ENCODE peak calls at places on chromosome 3, in nine cellular contexts. U is mammary epithelial cell, G is tibial artery, X is MM.1S, I is cardiac fibroblast, E is WTC11, J is fibroblast of lung, K is PC-3, S is Calu3. N is an unnamed sample.

GRCh38 chr3:39267631-39268553 is 11.9 kb downstream of the CX3CR1 start:
- DNase-seq in U (no peak), G (no peak), X (no peak), I (no peak), E (no peak), J (no peak), K (no peak), S (no peak), N (no peak)

GRCh38 chr3:168591587-168591986 is 495.9 kb upstream of the GOLIM4 start:
- DNase-seq in U (no peak), G (no peak), X (no peak), I (no peak), E (no peak), J (no peak), K (no peak), S (no peak), N (no peak)

GRCh38 chr3:173465898-173466678 is 68.5 kb downstream of the NLGN1 start:
- DNase-seq in U (no peak), G (no peak), X (no peak), I (no peak), E (no peak), J (no peak), K (no peak), S (no peak), N (no peak)

GRCh38 chr3:134239538-134239937 is 11.1 kb downstream of the RYK start:
- DNase-seq in U (no peak), G (no peak), X (no peak), I (peak), E (no peak), J (no peak), K (peak), S (no peak), N (no peak)

GRCh38 chr3:23640472-23641146 is 165.1 kb upstream of the UBE2E1 start:
- DNase-seq in U (no peak), G (no peak), X (no peak), I (peak), E (no peak), J (no peak), K (no peak), S (no peak), N (no peak)

GRCh38 chr3:185362850-185363661 is at the start of gene MAP3K13:
- DNase-seq in U (peak), G (peak), X (peak), I (peak), E (peak), J (peak), K (peak), S (peak), N (peak)

GRCh38 chr3:171458857-171459129 is 1.4 kb downstream of the TNIK start:
- DNase-seq in U (no peak), G (no peak), X (no peak), I (no peak), E (peak), J (no peak), K (no peak), S (peak), N (peak)

GRCh38 chr3:27345959-27346865 is 23.0 kb downstream of the NEK10 start:
- DNase-seq in U (no peak), G (no peak), X (no peak), I (no peak), E (no peak), J (no peak), K (peak), S (no peak), N (no peak)

GRCh38 chr3:182703233-182703632 is 90.1 kb upstream of the ATP11B start:
- DNase-seq in U (no peak), G (no peak), X (no peak), I (no peak), E (no peak), J (no peak), K (no peak), S (no peak), N (no peak)

GRCh38 chr3:99503350-99503749 is 135.0 kb upstream of the COL8A1 start:
- DNase-seq in U (no peak), G (no peak), X (no peak), I (peak), E (no peak), J (peak), K (no peak), S (no peak), N (no peak)

GRCh38 chr3:89527736-89528335 is 420.4 kb downstream of the EPHA3 start:
- DNase-seq in U (no peak), G (no peak), X (no peak), I (no peak), E (no peak), J (no peak), K (no peak), S (no peak), N (no peak)

GRCh38 chr3:55060921-55061555 is 133.2 kb upstream of the LRTM1 start:
- DNase-seq in U (no peak), G (no peak), X (no peak), I (no peak), E (no peak), J (no peak), K (no peak), S (no peak), N (no peak)

GRCh38 chr3:146577662-146578061 is 27.5 kb downstream of the PLSCR5 start:
- DNase-seq in U (peak), G (no peak), X (peak), I (peak), E (no peak), J (peak), K (peak), S (peak), N (no peak)

GRCh38 chr3:167172377-167172776 is 207.7 kb downstream of the ZBBX start:
- DNase-seq in U (no peak), G (no peak), X (no peak), I (no peak), E (no peak), J (no peak), K (no peak), S (no peak), N (no peak)

GRCh38 chr3:103136621-103137020 is 701.8 kb downstream of the ZPLD1 start:
- DNase-seq in U (no peak), G (no peak), X (no peak), I (no peak), E (no peak), J (no peak), K (no peak), S (no peak), N (no peak)

GRCh38 chr3:171172070-171172469 is 145.6 kb upstream of the SLC2A2 start:
- DNase-seq in U (no peak), G (no peak), X (no peak), I (no peak), E (peak), J (no peak), K (peak), S (peak), N (no peak)

GRCh38 chr3:183664913-183665381 is 29.5 kb downstream of the KLHL24 start:
- DNase-seq in U (peak), G (no peak), X (no peak), I (peak), E (no peak), J (peak), K (peak), S (no peak), N (no peak)

GRCh38 chr3:50147447-50147846 is 7.7 kb upstream of the SEMA3F start:
- DNase-seq in U (no peak), G (no peak), X (no peak), I (no peak), E (no peak), J (no peak), K (no peak), S (no peak), N (no peak)

GRCh38 chr3:48595526-48596121 is 495 bp upstream of the COL7A1 start:
- DNase-seq in U (peak), G (peak), X (no peak), I (peak), E (peak), J (peak), K (peak), S (peak), N (no peak)

GRCh38 chr3:30542897-30543296 is 63.5 kb upstream of the TGFBR2 start:
- DNase-seq in U (no peak), G (no peak), X (no peak), I (no peak), E (no peak), J (no peak), K (no peak), S (no peak), N (no peak)

GRCh38 chr3:172405914-172406313 is 42.3 kb downstream of the GHSR start:
- DNase-seq in U (no peak), G (no peak), X (no peak), I (no peak), E (no peak), J (no peak), K (no peak), S (no peak), N (no peak)

GRCh38 chr3:54703906-54704305 is 224.0 kb downstream of the LRTM1 start:
- DNase-seq in U (no peak), G (no peak), X (no peak), I (no peak), E (no peak), J (no peak), K (no peak), S (no peak), N (no peak)

GRCh38 chr3:16203031-16203430 is 28.6 kb downstream of the GALNT15 start:
- DNase-seq in U (peak), G (no peak), X (no peak), I (peak), E (no peak), J (peak), K (peak), S (no peak), N (no peak)

GRCh38 chr3:71317749-71318458 is 265.6 kb downstream of the FOXP1 start:
- DNase-seq in U (no peak), G (no peak), X (no peak), I (no peak), E (no peak), J (peak), K (no peak), S (no peak), N (no peak)

GRCh38 chr3:15063656-15064286 is 1.3 kb downstream of the MRPS25 start:
- DNase-seq in U (no peak), G (no peak), X (no peak), I (no peak), E (no peak), J (no peak), K (no peak), S (no peak), N (no peak)

GRCh38 chr3:142353571-142353970 is 94.3 kb downstream of the XRN1 start:
- DNase-seq in U (no peak), G (no peak), X (no peak), I (peak), E (no peak), J (no peak), K (no peak), S (no peak), N (no peak)

DNA sequence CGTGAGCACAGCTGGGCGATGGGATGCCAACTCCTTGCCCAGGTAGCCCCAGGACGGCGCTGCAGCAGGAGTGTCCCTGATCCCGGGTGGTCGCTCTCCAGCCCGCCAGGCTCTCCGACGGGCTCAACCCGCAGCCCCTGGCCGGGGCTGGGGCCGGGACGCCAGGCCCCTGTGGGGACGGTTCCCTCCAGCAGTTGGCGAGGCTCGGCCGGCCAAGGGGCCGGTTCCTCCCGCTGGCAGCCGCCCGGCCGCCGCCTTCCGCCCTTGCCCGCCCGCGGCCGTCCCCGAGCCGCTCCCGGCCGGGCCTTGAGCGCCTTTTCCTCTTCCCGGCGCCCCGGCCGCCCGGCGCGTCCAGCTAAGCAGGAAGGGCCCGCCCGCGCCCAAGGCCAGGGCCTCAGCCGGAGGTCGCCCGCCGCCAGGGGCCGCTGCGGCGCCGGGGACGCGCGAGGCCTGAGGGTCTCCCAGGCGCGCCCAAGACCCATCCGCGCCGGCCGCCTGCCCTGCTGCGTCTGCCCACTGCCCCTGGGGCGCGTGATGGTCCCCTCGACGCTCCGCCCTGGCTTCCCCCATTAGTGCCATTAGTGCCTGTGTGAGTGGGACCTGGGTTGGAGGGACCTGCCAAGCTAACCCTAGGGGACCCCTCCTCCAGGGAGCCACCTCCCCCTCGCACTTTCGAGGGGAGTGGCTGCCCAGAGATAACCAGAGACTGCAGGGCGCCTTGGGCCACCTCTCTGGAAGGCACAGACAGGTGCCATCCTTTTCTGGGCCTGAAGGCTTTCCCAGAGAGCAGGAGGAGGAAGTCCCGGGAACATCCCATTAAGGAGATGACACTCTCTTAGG is 106.4 kb downstream of the FBLN2 start:
- DNase-seq in U (no peak), G (no peak), X (no peak), I (peak), E (peak), J (peak), K (peak), S (peak), N (peak)
- TF ChIP-seq CTCF in U (peak), G (peak), X (peak), I (no peak), E (peak), J (peak), K (peak), S (peak), N (peak)

DNA sequence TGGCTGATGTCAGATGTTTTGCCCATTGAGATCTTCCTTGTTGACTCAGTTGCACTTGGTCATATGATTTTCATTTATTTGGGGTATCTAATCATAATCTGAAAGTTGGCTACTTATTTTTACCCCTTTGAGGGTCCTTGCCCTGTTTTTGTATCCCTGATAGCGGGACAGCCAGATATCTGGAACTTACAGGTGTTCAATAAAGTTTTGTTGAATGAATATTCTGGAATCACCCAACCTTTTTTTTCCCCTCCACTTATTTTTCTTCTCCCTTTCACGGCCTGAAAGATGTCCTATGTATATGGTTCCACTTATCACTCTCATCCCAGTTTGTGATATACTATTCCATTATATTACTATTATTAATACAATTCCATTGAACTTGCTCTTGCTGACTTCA is 12.8 kb downstream of the CTNNB1 start:
- DNase-seq in U (no peak), G (no peak), X (no peak), I (no peak), E (no peak), J (no peak), K (no peak), S (no peak), N (no peak)
- TF ChIP-seq CTCF in U (no peak), G (no peak), X (no peak), I (no peak), E (no peak), J (no peak), K (no peak), S (no peak), N (no peak)

GRCh38 chr3:120280026-120280425 is 5.0 kb downstream of the GPR156 start:
- DNase-seq in U (no peak), G (no peak), X (no peak), I (no peak), E (no peak), J (no peak), K (no peak), S (no peak), N (no peak)

GRCh38 chr3:120289636-120290035 is 4.6 kb upstream of the GPR156 start:
- DNase-seq in U (no peak), G (no peak), X (no peak), I (no peak), E (no peak), J (no peak), K (no peak), S (no peak), N (no peak)

GRCh38 chr3:120280566-120280965 is 4.5 kb downstream of the GPR156 start:
- DNase-seq in U (peak), G (no peak), X (no peak), I (no peak), E (no peak), J (no peak), K (no peak), S (peak), N (no peak)

GRCh38 chr3:120285508-120285841 is 453 bp upstream of the GPR156 start:
- DNase-seq in U (no peak), G (no peak), X (no peak), I (no peak), E (no peak), J (no peak), K (no peak), S (no peak), N (no peak)

GRCh38 chr3:120284702-120285507 is at the start of gene GPR156:
- DNase-seq in U (no peak), G (no peak), X (no peak), I (peak), E (peak), J (no peak), K (peak), S (peak), N (no peak)
- TF ChIP-seq CTCF in U (no peak), G (no peak), X (no peak), I (no peak), E (no peak), J (no peak), K (no peak), S (no peak), N (peak)

DNA sequence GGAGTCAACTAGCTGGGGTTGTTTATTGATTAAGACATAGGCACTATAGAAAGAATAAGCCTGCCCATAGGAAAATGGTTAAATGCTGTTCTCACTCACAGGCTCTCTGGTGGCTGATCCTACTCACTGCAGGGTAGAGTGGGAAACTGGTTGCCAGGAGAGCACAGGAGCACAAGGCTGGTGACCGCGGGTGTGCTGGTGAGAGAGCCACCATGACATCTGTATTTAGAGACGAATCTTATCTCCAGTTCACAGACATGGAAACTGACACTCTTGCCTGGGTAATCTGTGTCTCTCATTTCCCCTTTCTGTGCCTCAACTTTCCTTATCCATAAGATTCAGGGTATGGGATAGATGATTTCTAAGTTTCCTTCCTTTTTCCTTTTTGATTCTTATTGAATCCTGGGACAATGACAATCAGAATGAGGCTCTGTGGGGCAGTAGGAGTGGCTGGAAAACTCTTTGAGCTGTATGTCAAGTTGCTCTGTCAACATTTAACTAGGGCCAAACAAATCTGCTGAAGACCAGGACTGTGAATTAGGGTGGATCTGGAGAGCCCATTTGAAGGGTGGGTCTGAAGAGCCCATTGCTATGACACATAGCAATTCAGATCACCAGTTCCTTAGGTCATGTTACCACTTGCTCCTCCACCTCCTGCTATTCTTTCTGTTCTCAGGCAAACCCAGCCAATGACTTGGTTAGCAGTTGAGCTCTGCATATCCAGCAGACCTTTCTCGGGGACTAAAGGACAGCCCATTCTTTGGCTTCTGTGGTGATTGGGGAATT is 286.1 kb upstream of the TBL1XR1 start:
- DNase-seq in U (peak), G (no peak), X (no peak), I (no peak), E (peak), J (no peak), K (peak), S (peak), N (no peak)
- TF ChIP-seq CTCF in U (peak), G (no peak), X (no peak), I (peak), E (no peak), J (no peak), K (peak), S (no peak), N (peak)

DNA sequence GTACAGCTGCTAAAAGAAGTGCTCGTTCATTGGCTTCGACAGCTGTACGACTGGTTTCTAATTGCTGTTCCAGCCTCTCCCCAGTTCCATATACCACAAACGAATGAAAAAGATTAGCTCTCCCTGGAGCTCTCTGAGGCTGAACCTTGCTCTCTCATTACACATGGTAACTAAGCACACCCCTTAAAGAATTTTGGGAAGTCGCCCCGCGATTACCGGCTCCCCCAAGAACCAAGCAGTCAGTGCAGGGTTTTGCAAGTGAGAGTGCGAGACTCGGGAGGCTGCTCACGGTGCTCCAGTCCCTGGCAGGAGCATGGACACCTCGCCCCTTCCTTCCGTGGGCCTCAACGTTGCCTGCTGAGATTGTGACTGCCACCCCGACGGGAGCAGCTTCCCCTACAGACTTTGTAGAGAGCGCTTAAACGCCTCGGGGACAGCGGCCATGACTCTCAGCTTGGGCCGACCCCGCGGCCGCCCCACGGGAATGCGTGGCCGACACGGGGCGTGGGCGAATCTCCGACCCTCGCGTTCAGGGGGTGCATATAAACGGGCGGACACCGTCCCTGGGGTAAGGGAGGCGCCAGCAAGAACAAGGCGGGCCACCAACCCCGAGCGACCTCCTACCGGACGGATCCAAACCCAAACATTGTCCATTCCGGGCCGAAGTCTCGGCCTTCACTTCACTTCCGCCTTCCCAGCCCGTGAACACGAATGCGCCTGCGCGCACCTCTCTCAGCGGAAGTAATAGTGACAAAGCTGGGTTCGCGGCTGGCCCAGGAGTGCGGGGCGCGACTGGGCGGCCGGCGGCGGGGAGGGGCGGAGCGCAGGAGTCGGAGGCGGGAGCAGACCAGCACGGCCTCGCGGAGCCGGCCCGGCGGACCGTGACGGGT is at the start of gene ATP2C1:
- DNase-seq in U (peak), G (peak), X (peak), I (peak), E (peak), J (peak), K (peak), S (peak), N (peak)
- TF ChIP-seq CTCF in U (no peak), G (no peak), X (no peak), I (no peak), E (peak), J (no peak), K (no peak), S (no peak), N (peak)